ENCODE peak calls at places on chromosomes 1 and 21, in five cellular contexts. U is thoracic aorta, F is glutamatergic neuron, J is HFFc6, K is suprapubic skin. X is an unnamed sample.

GRCh38 chr1:9655127-9655723 is 3.7 kb downstream of the PIK3CD start:
- DNase-seq in K (no peak), F (no peak), U (no peak), J (no peak), X (no peak)

GRCh38 chr1:201597551-201598230 is 58.8 kb downstream of the NAV1 start:
- DNase-seq in K (peak), F (no peak), J (no peak), U (no peak), X (no peak)

GRCh38 chr1:198876371-198876871 is 237.6 kb downstream of the PTPRC start:
- DNase-seq in F (peak), J (peak), U (no peak), K (no peak), X (peak)

GRCh38 chr1:184759097-184759496 is 4.4 kb upstream of the EDEM3 start:
- DNase-seq in J (no peak), U (no peak), K (no peak), F (no peak), X (no peak)

GRCh38 chr1:24536391-24536840 is 19.5 kb upstream of the NCMAP start:
- DNase-seq in J (no peak), F (no peak), U (no peak), K (no peak), X (no peak)

GRCh38 chr1:230827801-230828200 is 40.5 kb downstream of the C1orf198 start:
- DNase-seq in K (no peak), U (no peak), J (no peak), F (no peak), X (no peak)

GRCh38 chr1:20732071-20732587 is 374 bp downstream of the SH2D5 start:
- DNase-seq in J (peak), K (no peak), U (no peak), F (peak), X (peak)

GRCh38 chr1:3049164-3049563 is 19.8 kb upstream of the PRDM16 start:
- DNase-seq in J (no peak), F (no peak), K (no peak), U (no peak), X (no peak)

GRCh38 chr1:172727956-172728603 is 69.2 kb downstream of the FASLG start:
- DNase-seq in F (no peak), J (peak), K (no peak), U (no peak), X (no peak)

GRCh38 chr1:40898434-40898900 is 36.3 kb upstream of the CITED4 start:
- DNase-seq in J (no peak), U (no peak), K (no peak), F (no peak), X (no peak)

GRCh38 chr1:97925161-97925560 is 4.3 kb upstream of the DPYD start:
- DNase-seq in J (no peak), U (no peak), F (peak), K (no peak), X (no peak)

GRCh38 chr21:23968008-23968407 is 1639.3 kb downstream of the MRPL39 start:
- DNase-seq in K (no peak), J (no peak), U (no peak), F (no peak), X (no peak)

GRCh38 chr1:47662068-47662467 is 224.2 kb downstream of the FOXD2 start:
- DNase-seq in F (no peak), K (no peak), U (no peak), J (no peak), X (no peak)

GRCh38 chr1:86775395-86775794 is 71.0 kb downstream of the SH3GLB1 start:
- DNase-seq in J (no peak), F (no peak), U (no peak), K (no peak), X (no peak)

GRCh38 chr21:44708213-44708865 is 3.0 kb downstream of the TSPEAR start:
- DNase-seq in J (no peak), F (no peak), U (no peak), K (no peak), X (no peak)

GRCh38 chr1:162772571-162773154 is 17.8 kb upstream of the HSD17B7 start:
- DNase-seq in F (no peak), U (no peak), K (no peak), J (peak), X (no peak)

GRCh38 chr21:17711896-17712295 is 99.2 kb upstream of the BTG3 start:
- DNase-seq in U (no peak), F (no peak), J (peak), K (no peak), X (no peak)

GRCh38 chr21:15210235-15210678 is 145.5 kb upstream of the NRIP1 start:
- DNase-seq in F (no peak), K (peak), J (no peak), U (peak), X (no peak)

GRCh38 chr1:163137556-163138265 is 65.0 kb downstream of the RGS5 start:
- DNase-seq in U (no peak), J (no peak), F (no peak), K (no peak), X (no peak)

GRCh38 chr1:145977486-145978476 is 13.3 kb downstream of the POLR3GL start:
- DNase-seq in J (peak), K (peak), U (peak), F (peak), X (peak)

GRCh38 chr1:184513966-184514365 is 127.1 kb downstream of the C1orf21 start:
- DNase-seq in F (no peak), K (no peak), U (no peak), J (peak), X (no peak)

GRCh38 chr1:79079770-79080169 is 73.2 kb upstream of the ADGRL4 start:
- DNase-seq in F (no peak), J (peak), K (no peak), U (no peak), X (no peak)

GRCh38 chr1:184163674-184164470 is 112.3 kb downstream of the TSEN15 start:
- DNase-seq in U (no peak), K (no peak), J (peak), F (no peak), X (no peak)

GRCh38 chr1:198935371-198935921 is 296.6 kb downstream of the PTPRC start:
- DNase-seq in F (no peak), J (peak), U (no peak), K (peak), X (peak)

GRCh38 chr1:9424278-9424677 is 115.0 kb upstream of the SLC25A33 start:
- DNase-seq in F (no peak), K (no peak), U (no peak), J (no peak), X (no peak)

GRCh38 chr1:162187676-162188075 is 118.2 kb downstream of the NOS1AP start:
- DNase-seq in K (no peak), U (no peak), F (no peak), J (no peak), X (no peak)

GRCh38 chr1:166811691-166812090 is 27.6 kb upstream of the POGK start:
- DNase-seq in F (no peak), K (no peak), J (peak), U (no peak), X (no peak)

GRCh38 chr1:47951026-47951425 is 46.2 kb downstream of the TRABD2B start:
- DNase-seq in J (no peak), F (no peak), K (no peak), U (no peak), X (peak)

GRCh38 chr1:162722036-162722435 is 68.5 kb upstream of the HSD17B7 start:
- DNase-seq in F (no peak), U (no peak), K (no peak), J (no peak), X (no peak)

GRCh38 chr1:90614872-90615271 is 102.2 kb downstream of the BARHL2 start:
- DNase-seq in U (no peak), K (no peak), F (no peak), J (no peak), X (no peak)
- TF ChIP-seq CTCF in U (peak), K (no peak), F (peak), J (peak), X (peak)

GRCh38 chr1:209534496-209535250 is 48.8 kb upstream of the CAMK1G start:
- DNase-seq in F (no peak), J (no peak), U (no peak), K (no peak), X (no peak)
- TF ChIP-seq CTCF in F (no peak), J (no peak), U (no peak), K (no peak), X (no peak)

DNA sequence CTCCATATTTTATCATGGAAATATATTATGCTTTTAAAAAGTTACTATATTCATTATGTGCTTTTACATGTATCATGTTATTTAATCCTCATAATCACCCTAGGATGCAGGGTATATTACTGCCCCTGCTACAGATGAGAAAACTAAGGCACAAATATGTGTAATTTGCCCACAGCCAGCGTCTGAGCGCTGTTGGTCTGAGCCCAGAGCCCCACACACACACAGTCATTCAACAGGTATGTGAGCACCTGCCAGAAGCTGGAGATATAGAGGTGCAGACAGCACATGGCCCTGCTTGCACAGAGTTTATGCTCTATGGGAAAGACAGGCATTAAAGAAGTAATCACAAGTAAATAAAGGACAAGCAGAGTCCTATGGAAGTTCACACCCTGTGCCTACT is 49.8 kb upstream of the SEC16B start:
- DNase-seq in U (no peak), F (no peak), K (no peak), J (no peak), X (no peak)
- TF ChIP-seq CTCF in U (no peak), F (no peak), K (no peak), J (no peak), X (no peak)

GRCh38 chr1:44239337-44239960 is 26.2 kb downstream of the DMAP1 start:
- DNase-seq in J (peak), F (no peak), K (no peak), U (no peak), X (peak)
- TF ChIP-seq CTCF in J (peak), F (no peak), K (no peak), U (peak), X (peak)

GRCh38 chr1:6178751-6179563 is 1.2 kb downstream of the CHD5 start:
- DNase-seq in F (peak), U (no peak), K (no peak), J (no peak), X (no peak)
- TF ChIP-seq CTCF in F (no peak), U (no peak), K (no peak), J (no peak), X (no peak)

DNA sequence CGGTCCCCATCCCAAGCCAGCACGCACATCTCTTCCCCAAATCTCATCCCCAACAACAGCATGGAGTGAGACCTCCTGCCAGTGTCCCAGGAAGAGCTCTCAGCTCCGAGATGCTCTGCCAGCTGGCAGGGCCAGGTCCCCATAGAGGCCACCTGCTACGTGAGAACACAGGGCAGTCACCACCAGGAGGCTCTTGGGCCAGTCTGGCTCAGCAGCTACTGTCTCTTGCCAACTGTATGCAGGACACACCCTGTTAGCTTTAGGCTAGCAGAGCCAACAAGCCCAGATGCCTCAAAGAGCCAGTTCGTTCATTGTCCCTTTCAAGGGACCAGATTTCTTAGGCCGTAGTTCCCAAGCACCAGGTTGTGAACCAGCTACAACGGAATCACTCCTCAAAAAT is 36.9 kb downstream of the FBXO2 start:
- DNase-seq in F (no peak), U (no peak), J (no peak), K (no peak), X (no peak)
- TF ChIP-seq CTCF in F (no peak), U (no peak), J (no peak), K (no peak), X (no peak)

DNA sequence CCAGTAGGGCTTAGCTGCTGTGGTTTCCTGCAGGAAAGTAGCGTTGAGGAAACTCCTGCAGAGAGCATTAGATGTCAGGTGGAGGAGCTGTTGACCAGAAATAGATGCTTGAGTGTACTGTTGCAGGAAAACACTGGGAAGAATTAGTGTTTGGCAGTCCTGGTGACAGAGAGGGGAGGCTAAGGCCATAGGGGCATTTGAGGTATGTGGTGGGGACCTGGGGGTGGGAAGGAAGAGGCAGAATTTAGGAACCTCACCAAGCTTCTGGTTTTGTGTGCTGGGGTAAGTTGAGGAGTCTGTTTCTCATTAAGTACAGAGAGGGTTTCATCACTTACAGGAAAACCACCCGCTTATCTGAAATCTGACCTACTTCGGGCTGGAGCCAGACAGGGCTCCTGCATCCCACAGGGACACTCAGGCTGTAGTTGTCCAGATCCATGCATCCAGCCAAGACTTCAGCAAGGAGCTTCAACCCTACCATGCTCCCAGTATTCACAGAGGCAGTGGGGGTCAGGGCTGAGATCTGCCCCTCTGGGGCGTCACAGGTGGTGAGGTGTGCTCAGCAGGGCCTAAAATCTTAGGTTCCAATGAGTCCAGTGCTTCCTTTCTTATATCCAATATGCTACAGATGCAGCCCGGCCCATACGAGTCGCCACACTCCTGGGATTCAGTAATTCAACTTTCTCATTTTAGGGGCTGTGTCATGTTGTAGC is 15.1 kb downstream of the SH2D2A start:
- DNase-seq in U (no peak), F (no peak), J (peak), K (no peak), X (no peak)
- TF ChIP-seq CTCF in U (no peak), F (no peak), J (peak), K (no peak), X (no peak)